ENCODE peak calls at places on chromosome 16, in seven cellular contexts. C is CD8-positive, alpha-beta memory T cell; P is cardiac muscle cell; L is pancreas; F is skeletal muscle cell; R is sigmoid colon; K is suprapubic skin. M is an unnamed sample.

GRCh38 chr16:83561876-83562275 is 245.9 kb upstream of the HSBP1 start:
- DNase-seq in R (no peak), L (no peak), K (no peak), P (peak), C (no peak), F (no peak), M (no peak)

GRCh38 chr16:1998360-1998835 is 8.6 kb downstream of the SYNGR3 start:
- DNase-seq in P (no peak), K (no peak), L (no peak), R (no peak), F (no peak), C (no peak), M (no peak)

GRCh38 chr16:50651835-50652438 is 29.2 kb downstream of the SNX20 start:
- DNase-seq in K (no peak), F (no peak), L (no peak), C (no peak), P (no peak), R (no peak), M (no peak)

GRCh38 chr16:69223882-69224281 is 36.9 kb downstream of the SNTB2 start:
- DNase-seq in R (no peak), K (no peak), L (no peak), C (no peak), F (no peak), P (no peak), M (no peak)

GRCh38 chr16:87252269-87252970 is 64.8 kb downstream of the C16orf95 start:
- DNase-seq in R (no peak), C (no peak), P (no peak), F (no peak), K (no peak), L (no peak), M (no peak)

GRCh38 chr16:64711026-64711425 is 410.8 kb downstream of the CDH11 start:
- DNase-seq in R (no peak), F (peak), P (peak), K (no peak), L (no peak), C (no peak), M (no peak)

GRCh38 chr16:59973966-59974365 is 1239.8 kb upstream of the GOT2 start:
- DNase-seq in L (no peak), P (no peak), K (no peak), F (no peak), C (no peak), R (no peak), M (no peak)

GRCh38 chr16:66903544-66904427 is 14.9 kb downstream of the CDH16 start:
- DNase-seq in P (no peak), L (no peak), F (no peak), K (no peak), C (no peak), R (no peak), M (no peak)

DNA sequence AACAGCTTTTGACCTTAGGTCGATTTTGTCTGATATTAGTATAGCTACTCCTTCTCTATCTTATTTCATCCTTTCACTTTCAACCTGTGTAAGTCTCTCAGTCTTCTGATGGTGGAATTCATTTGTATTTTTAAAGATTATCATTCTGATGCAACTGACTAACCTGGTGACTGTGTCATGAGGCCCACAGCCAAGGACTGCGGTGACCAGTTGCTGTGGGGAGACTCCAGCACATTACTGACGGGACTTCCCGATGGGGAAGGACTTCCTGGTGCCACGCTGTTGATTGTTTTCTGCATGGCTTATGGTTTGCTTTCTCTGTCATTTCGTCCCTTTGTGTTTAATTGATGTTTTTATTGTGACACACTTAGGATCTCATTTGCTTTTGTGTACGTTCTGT is 34.2 kb downstream of the RMI2 start:
- DNase-seq in R (peak), F (no peak), P (no peak), L (no peak), C (no peak), K (no peak), M (no peak)
- H3K4me3 ChIP-seq in R (no peak), F (no peak), P (no peak), L (no peak), C (no peak), K (no peak), M (no peak)

DNA sequence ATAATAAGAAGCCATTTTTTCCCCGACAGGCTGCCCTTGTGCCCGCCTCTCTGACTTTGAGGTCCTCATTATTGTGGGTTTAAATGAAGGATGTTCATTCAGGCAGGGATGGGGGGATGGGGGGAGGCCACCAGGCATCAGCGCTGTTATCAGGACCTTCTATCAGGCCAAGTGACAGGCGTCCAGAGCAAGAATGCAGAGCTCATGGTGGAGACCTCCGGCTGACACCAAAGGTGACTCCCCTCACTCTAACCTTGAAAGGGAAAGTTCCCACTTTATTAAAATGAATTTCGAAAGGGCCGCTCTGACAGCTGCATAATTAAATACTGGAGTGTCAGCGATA is 436.2 kb downstream of the MAF start:
- DNase-seq in C (no peak), F (no peak), L (no peak), K (no peak), P (no peak), R (no peak), M (no peak)
- H3K4me3 ChIP-seq in C (no peak), F (no peak), L (no peak), K (no peak), P (no peak), R (peak), M (no peak)

GRCh38 chr16:71837150-71837549 is 8.6 kb upstream of the ATXN1L start:
- DNase-seq in P (no peak), R (no peak), F (no peak), K (no peak), L (no peak), C (no peak), M (no peak)
- H3K4me3 ChIP-seq in P (no peak), R (no peak), F (no peak), K (no peak), L (no peak), C (no peak), M (no peak)

DNA sequence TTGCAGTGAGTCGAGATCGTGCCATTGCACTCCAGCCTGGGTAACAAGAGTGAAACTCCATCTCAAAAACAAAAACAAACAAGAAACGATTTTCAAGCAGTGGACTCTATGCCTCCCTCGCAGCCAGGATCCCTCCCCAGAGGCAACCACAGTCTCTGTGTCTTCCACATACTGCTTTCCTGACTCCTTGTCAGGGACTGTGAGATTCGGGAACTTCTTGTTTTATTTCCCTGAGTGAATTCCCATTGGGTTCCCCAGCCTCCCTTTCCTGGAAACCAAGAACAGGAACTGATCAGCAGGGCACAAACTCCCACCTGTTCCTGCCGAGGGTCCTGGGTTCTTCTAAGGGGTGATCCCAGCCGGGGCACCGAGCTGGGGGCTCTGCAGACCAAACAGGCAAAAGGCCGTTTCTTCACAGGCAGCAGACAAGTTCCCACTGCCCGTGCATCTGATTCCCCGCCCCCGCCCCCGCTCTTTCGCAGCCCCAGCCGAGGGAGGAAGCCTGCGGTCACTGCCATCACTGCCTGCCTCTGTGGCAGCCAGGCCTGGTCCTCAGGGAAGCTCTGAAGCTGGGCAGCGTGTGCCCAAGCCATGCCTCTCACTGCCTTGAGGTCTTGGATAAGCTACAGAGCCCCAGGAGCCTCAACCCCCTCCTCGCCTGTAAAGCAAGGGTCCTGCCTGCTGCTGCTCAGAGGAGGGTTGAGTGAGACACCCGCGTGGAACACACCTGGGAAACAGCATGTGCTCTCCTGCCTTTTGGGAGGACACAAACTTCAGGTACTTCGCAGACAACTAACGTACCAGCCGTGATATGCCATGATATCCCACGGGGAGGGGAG is 5.5 kb upstream of the PIEZO1 start:
- DNase-seq in R (no peak), L (no peak), K (no peak), C (peak), F (no peak), P (peak), M (no peak)
- H3K4me3 ChIP-seq in R (no peak), L (no peak), K (no peak), C (peak), F (no peak), P (no peak), M (no peak)

M was measured in kidney epithelial cell.